ENCODE peak calls at places on chromosomes 1 and 21, in six cellular contexts. J is mesenchymal stem cell, R is endodermal cell, D is fibroblast of lung, Z is body of pancreas, F is adrenal gland. I is an unnamed sample.

GRCh38 chr1:10033359-10033845 is 644 bp downstream of the UBE4B start:
- DNase-seq in D (peak; percentile 33), Z (peak; percentile 56), J (peak; percentile 70), R (peak; percentile 81), F (peak; percentile 50), I (no peak)

GRCh38 chr1:201254625-201255469 is 28.5 kb upstream of the PKP1 start:
- DNase-seq in F (peak; percentile 43), D (peak; percentile 28), Z (peak; percentile 71), R (peak; percentile 98), J (peak; percentile 38), I (no peak)

GRCh38 chr1:235151033-235151432 is 10.0 kb downstream of the RBM34 start:
- DNase-seq in F (no peak), J (no peak), Z (no peak), R (no peak), D (no peak), I (no peak)

GRCh38 chr1:206890125-206890637 is 7.1 kb upstream of the IL24 start:
- DNase-seq in Z (no peak), D (peak; percentile 71), F (no peak), J (no peak), R (peak; percentile 63), I (no peak)

GRCh38 chr21:30340714-30341573 is 3.5 kb upstream of the KRTAP27-1 start:
- DNase-seq in Z (peak; percentile 70), R (peak; percentile 81), D (peak; percentile 1), J (peak; percentile 13), F (peak; percentile 18), I (no peak)

GRCh38 chr1:236893626-236894545 is 98.8 kb downstream of the MTR start:
- DNase-seq in Z (no peak), J (no peak), R (no peak), D (peak; percentile 34), F (no peak), I (no peak)

GRCh38 chr1:173205146-173206051 is 1.7 kb downstream of the TNFSF4 start:
- DNase-seq in R (no peak), F (peak; percentile 59), Z (peak; percentile 28), D (peak; percentile 91), J (peak; percentile 86), I (no peak)

GRCh38 chr1:91406773-91407389 is 2.2 kb upstream of the HFM1 start:
- DNase-seq in Z (peak; percentile 10), J (no peak), F (no peak), R (no peak), D (peak; percentile 27), I (no peak)

GRCh38 chr1:21818661-21819060 is 6.6 kb downstream of the LDLRAD2 start:
- DNase-seq in R (peak; percentile 93), J (peak; percentile 26), Z (peak; percentile 53), D (no peak), F (peak; percentile 68), I (no peak)

GRCh38 chr21:31366825-31367224 is 22.8 kb upstream of the TIAM1 start:
- DNase-seq in R (no peak), D (peak; percentile 86), J (peak; percentile 89), Z (no peak), F (peak; percentile 24), I (peak; percentile 48)

GRCh38 chr1:147612366-147612765 is 58.0 kb downstream of the ACP6 start:
- DNase-seq in D (no peak), Z (peak; percentile 22), F (no peak), R (no peak), J (peak; percentile 72), I (no peak)

GRCh38 chr1:179860667-179861066 is 16.9 kb downstream of the TOR1AIP2 start:
- DNase-seq in F (no peak), Z (no peak), R (no peak), J (no peak), D (no peak), I (no peak)

GRCh38 chr1:227666286-227666685 is 68.8 kb downstream of the JMJD4 start:
- DNase-seq in F (no peak), Z (no peak), J (no peak), D (no peak), R (no peak), I (no peak)
- H3K9me3 ChIP-seq in F (peaks cover 15% of the 10 kb centered on the region), Z (peaks cover 76% of the 10 kb centered on the region), J (peaks cover 96% of the 10 kb centered on the region), D (no peaks in the 10 kb centered on the region), R (peaks cover 87% of the 10 kb centered on the region), I (peaks cover 42% of the 10 kb centered on the region)

GRCh38 chr1:46306159-46306530 is 2.6 kb downstream of the UQCRH start:
- DNase-seq in R (no peak), J (no peak), F (no peak), Z (no peak), D (no peak), I (no peak)
- H3K4me3 ChIP-seq in R (peak overlapping the region; percentile 47), J (no peak overlapping the region), F (no peak overlapping the region), Z (no peak overlapping the region), D (no peak overlapping the region), I (no peak overlapping the region)

DNA sequence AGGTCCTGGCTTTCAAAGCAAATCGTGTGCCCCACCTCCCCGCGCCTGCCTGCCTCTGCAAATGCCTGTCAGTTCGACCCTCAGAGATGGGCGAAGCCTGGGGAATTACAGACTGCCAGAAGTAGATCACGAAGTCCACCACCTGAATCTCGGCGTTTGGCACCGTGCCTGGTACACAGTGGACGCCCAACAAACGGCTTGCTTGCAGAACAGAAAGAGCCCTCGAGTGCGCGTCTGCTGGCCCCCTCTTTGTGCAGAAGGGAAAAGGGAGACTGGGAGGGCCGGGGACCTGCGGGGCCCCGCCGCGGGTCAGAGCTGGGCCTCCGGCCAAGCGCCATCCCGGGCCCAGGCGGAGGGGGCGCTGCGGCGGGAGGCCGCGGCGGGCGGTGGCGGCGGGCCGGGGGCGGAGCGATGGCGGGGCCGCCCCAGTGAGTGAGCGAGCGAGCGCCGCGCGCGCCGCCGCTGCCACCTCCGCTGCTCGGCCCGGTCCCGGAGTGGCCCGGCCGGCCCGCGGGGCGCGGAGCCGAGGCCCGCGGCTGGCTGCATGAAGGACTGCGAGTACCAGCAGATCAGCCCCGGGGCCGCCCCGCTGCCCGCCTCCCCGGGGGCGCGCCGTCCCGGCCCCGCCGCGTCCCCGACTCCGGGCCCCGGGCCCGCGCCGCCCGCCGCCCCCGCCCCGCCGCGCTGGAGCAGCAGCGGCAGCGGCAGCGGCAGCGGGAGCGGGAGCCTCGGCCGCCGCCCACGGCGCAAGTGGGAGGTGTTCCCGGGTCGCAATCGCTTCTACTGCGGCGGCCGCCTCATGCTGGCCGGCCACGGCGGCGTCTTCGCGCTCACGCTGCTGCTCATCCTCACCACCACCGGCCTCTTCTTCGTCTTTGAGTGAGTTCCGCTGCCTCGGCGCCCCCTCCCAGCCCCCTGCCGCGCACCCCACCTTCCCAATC is at the start of gene ZDHHC18:
- DNase-seq in J (peak; percentile 56), D (peak; percentile 31), F (peak; percentile 62), Z (peak; percentile 78), R (peak; percentile 86), I (no peak)
- H3K9me3 ChIP-seq in J (no peaks in the 10 kb centered on the region), D (no peaks in the 10 kb centered on the region), F (no peaks in the 10 kb centered on the region), Z (no peaks in the 10 kb centered on the region), R (no peaks in the 10 kb centered on the region), I (no peaks in the 10 kb centered on the region)

GRCh38 chr1:63621075-63621474 is 27.9 kb downstream of the PGM1 start:
- DNase-seq in Z (no peak), D (no peak), R (no peak), F (no peak), J (no peak), I (no peak)
- H3K4me3 ChIP-seq in Z (no peak overlapping the region), D (no peak overlapping the region), R (no peak overlapping the region), F (no peak overlapping the region), J (no peak overlapping the region), I (no peak overlapping the region)

GRCh38 chr1:152473887-152474537 is 36.6 kb upstream of the LCE5A start:
- DNase-seq in D (no peak), Z (no peak), R (no peak), J (no peak), F (no peak), I (no peak)

GRCh38 chr1:152481869-152482664 is 28.5 kb upstream of the LCE5A start:
- DNase-seq in R (no peak), F (no peak), Z (no peak), D (no peak), J (no peak), I (no peak)

DNA sequence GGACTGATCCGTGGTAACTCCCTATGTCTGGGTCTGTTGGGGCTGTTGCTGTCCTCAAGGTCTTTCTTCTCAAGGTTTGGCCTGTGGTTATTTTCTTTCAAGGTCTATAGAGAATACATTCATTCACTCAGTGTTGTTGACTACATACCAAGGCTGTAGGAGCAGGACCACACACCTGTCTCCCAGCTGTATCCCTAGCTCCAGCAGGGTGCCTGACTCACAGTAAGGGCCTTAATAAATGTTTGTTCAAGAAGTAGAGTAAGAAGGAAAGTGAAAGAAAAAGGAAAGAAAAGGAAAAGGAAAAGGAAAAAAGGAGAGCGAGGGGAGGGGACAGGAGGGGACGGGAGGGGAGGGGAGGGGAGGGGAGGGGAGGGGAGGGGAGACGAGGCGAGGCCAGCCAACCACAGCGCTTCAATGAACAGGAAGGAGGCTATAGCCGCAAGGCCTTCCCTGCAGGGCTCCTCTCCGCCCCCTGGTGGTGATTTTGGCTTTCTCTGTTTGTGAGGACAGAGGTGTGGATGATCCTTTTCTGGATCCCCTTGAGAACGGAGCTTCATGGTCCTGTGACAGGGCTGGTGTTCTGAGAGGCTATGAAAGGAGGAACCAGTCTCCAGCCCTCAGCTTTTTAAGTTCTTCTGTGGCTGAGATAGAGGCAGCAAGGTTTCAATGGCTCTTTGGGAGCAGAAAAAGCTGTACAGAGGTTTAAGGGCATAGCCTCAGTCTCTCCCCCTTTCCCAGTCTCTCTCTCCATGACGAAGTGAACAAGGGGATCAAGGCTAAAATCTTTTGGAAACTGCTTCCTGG is 30.6 kb upstream of the LCE5A start:
- DNase-seq in F (peak; percentile 53), D (no peak), Z (peak; percentile 66), J (no peak), R (peak; percentile 66), I (no peak)
- H3K9me3 ChIP-seq in F (no peaks in the 10 kb centered on the region), D (no peaks in the 10 kb centered on the region), Z (peaks cover 26% of the 10 kb centered on the region), J (no peaks in the 10 kb centered on the region), R (peaks cover 58% of the 10 kb centered on the region), I (peaks cover 14% of the 10 kb centered on the region)

DNA sequence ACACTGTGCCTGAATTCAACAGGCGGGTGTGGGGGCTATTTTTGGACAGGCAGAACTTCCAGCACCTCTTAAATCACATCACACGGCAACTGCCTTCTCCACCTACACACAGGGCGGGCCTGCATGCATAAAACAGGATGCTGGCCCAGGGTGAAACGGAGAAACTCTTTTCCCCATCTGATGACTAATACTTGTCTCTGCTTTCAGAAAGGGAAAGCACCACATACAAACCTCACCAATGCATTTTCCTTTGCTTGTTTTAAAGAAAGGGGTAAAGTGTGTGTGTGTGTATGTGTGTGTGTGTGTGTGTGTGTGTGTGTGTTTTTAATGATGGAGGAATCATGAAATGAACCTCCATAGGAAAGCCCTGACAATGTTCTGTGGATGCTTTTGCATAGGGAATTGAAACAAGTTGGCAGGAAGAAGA is 48.5 kb downstream of the SPAG17 start:
- DNase-seq in J (peak; percentile 10), Z (no peak), R (no peak), D (peak; percentile 82), F (no peak), I (peak; percentile 58)
- H3K4me3 ChIP-seq in J (no peak overlapping the region), Z (no peak overlapping the region), R (no peak overlapping the region), D (peak overlapping the region; percentile 41), F (no peak overlapping the region), I (peak overlapping the region; percentile 47)